ENCODE peak calls at places on chromosomes 5 and 9, in four cellular contexts. J, B, G and Q are unnamed samples.

GRCh38 chr5:163534476-163535172 is 29.2 kb downstream of the MAT2B start:
- DNase-seq in B (no peak), G (no peak), J (no peak), Q (no peak)

GRCh38 chr9:137639303-137640051 is 20.7 kb downstream of the EHMT1 start:
- DNase-seq in J (no peak), G (no peak), B (no peak), Q (no peak)

GRCh38 chr5:98205691-98206461 is 567.6 kb upstream of the RGMB start:
- DNase-seq in J (no peak), B (no peak), G (no peak), Q (peak; percentile 60)

GRCh38 chr9:113919422-113919821 is 43.3 kb downstream of the ZNF618 start:
- DNase-seq in J (no peak), B (no peak), G (no peak), Q (no peak)

GRCh38 chr9:126020836-126021235 is 273.7 kb downstream of the PBX3 start:
- DNase-seq in J (no peak), G (no peak), B (no peak), Q (no peak)

GRCh38 chr5:159210306-159210722 is 961 bp upstream of the RNF145 start:
- DNase-seq in B (no peak), J (no peak), G (peak; percentile 22), Q (no peak)

GRCh38 chr9:130237071-130237470 is 28.5 kb upstream of the HMCN2 start:
- DNase-seq in B (no peak), G (no peak), J (no peak), Q (no peak)

GRCh38 chr5:118891252-118891651 is 97.1 kb downstream of the DTWD2 start:
- DNase-seq in J (no peak), B (no peak), G (no peak), Q (peak; percentile 11)

GRCh38 chr9:126985870-126986498 is 71.4 kb downstream of the RALGPS1 start:
- DNase-seq in J (peak; percentile 42), G (peak; percentile 92), B (peak; percentile 93), Q (peak; percentile 36)

GRCh38 chr9:110217656-110218099 is 9.7 kb upstream of the C9orf152 start:
- DNase-seq in J (no peak), B (peak; percentile 48), G (peak; percentile 74), Q (peak; percentile 15)

GRCh38 chr9:113409883-113410206 is 630 bp downstream of the POLE3 start:
- DNase-seq in J (no peak), G (peak; percentile 13), B (no peak), Q (no peak)

GRCh38 chr5:60519372-60519771 is 180.6 kb downstream of the DEPDC1B start:
- DNase-seq in B (no peak), J (no peak), G (no peak), Q (no peak)

GRCh38 chr5:34053133-34053532 is 10.1 kb upstream of the C1QTNF3 start:
- DNase-seq in G (peak; percentile 59), B (no peak), J (no peak), Q (peak; percentile 57)

GRCh38 chr5:2466966-2467365 is 284.5 kb downstream of the IRX2 start:
- DNase-seq in B (no peak), G (no peak), J (no peak), Q (no peak)

GRCh38 chr9:77616191-77616590 is 31.9 kb downstream of the GNA14 start:
- DNase-seq in G (peak; percentile 20), B (no peak), J (no peak), Q (no peak)

GRCh38 chr5:147093138-147093537 is 141.7 kb upstream of the STK32A start:
- DNase-seq in B (no peak), J (no peak), G (peak; percentile 54), Q (peak; percentile 50)

GRCh38 chr5:4563400-4563799 is 576.7 kb upstream of the ADAMTS16 start:
- DNase-seq in G (no peak), B (no peak), J (no peak), Q (no peak)

GRCh38 chr5:5314626-5315025 is 107.9 kb upstream of the ICE1 start:
- DNase-seq in G (no peak), J (no peak), B (no peak), Q (no peak)

GRCh38 chr5:1444361-1445189 is 665 bp downstream of the SLC6A3 start:
- DNase-seq in G (no peak), J (no peak), B (no peak), Q (no peak)

GRCh38 chr5:91281409-91281808 is 101.7 kb downstream of the ARRDC3 start:
- DNase-seq in J (no peak), G (peak; percentile 88), B (peak; percentile 34), Q (peak; percentile 83)

GRCh38 chr5:34682926-34683623 is 26.9 kb downstream of the RAI14 start:
- DNase-seq in J (peak; percentile 80), B (peak; percentile 16), G (peak; percentile 51), Q (peak; percentile 48)

GRCh38 chr5:167578977-167579700 is 712.3 kb upstream of the WWC1 start:
- DNase-seq in J (no peak), B (no peak), G (peak; percentile 47), Q (peak; percentile 75)

GRCh38 chr9:14326264-14326826 is 12.4 kb upstream of the NFIB start:
- DNase-seq in J (no peak), B (no peak), G (peak; percentile 55), Q (peak; percentile 63)

GRCh38 chr9:91159664-91160121 is 202.0 kb downstream of the AUH start:
- DNase-seq in B (no peak), G (peak; percentile 39), J (peak; percentile 49), Q (no peak)

GRCh38 chr9:119284587-119285337 is 84.5 kb downstream of the BRINP1 start:
- DNase-seq in J (no peak), B (no peak), G (no peak), Q (no peak)

DNA sequence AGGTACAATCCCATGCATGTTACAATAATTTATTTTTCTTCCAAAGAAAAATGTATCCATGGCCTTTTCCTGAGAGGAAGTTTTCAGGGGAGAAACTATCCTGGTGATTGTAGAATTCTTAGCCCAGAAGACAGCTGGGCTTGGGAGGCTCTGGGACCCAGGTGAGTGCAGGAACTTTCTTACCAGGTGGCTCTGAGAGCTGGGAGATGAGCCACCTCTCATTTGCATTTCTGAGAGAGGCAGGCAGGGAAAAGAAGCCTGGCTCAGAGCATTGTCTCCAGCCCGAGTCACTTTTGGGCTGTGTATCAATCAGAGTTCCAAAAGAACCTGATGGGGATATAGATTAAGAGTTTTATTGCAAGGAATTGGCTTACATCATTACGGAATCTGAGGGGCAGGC is 52.7 kb downstream of the ALG2 start:
- DNase-seq in J (no peak), B (no peak), G (no peak), Q (no peak)
- H3K4me3 ChIP-seq in J (no peak overlapping the region), B (no peak overlapping the region), G (no peak overlapping the region), Q (no peak overlapping the region)

GRCh38 chr5:181189363-181189961 is 15.5 kb downstream of the TRIM7 start:
- DNase-seq in B (no peak), J (peak; percentile 35), G (peak; percentile 39), Q (no peak)
- H3K4me3 ChIP-seq in B (peak overlapping the region; percentile 39), J (peak overlapping the region; percentile 82), G (peak overlapping the region; percentile 87), Q (peak overlapping the region; percentile 93)

GRCh38 chr5:108521841-108522506 is 140.1 kb upstream of the FBXL17 start:
- DNase-seq in J (no peak), G (peak; percentile 78), B (peak; percentile 52), Q (peak; percentile 7)
- H3K4me3 ChIP-seq in J (no peak overlapping the region), G (no peak overlapping the region), B (no peak overlapping the region), Q (no peak overlapping the region)

GRCh38 chr5:170339780-170340167 is 42.2 kb upstream of the LCP2 start:
- DNase-seq in G (no peak), B (no peak), J (no peak), Q (no peak)

GRCh38 chr5:170336065-170336464 is 38.5 kb upstream of the LCP2 start:
- DNase-seq in G (no peak), J (no peak), B (no peak), Q (no peak)

GRCh38 chr5:170338272-170338671 is 40.7 kb upstream of the LCP2 start:
- DNase-seq in J (no peak), B (no peak), G (no peak), Q (no peak)

GRCh38 chr5:170338933-170339779 is 41.6 kb upstream of the LCP2 start:
- DNase-seq in G (no peak), B (peak; percentile 13), J (no peak), Q (no peak)

DNA sequence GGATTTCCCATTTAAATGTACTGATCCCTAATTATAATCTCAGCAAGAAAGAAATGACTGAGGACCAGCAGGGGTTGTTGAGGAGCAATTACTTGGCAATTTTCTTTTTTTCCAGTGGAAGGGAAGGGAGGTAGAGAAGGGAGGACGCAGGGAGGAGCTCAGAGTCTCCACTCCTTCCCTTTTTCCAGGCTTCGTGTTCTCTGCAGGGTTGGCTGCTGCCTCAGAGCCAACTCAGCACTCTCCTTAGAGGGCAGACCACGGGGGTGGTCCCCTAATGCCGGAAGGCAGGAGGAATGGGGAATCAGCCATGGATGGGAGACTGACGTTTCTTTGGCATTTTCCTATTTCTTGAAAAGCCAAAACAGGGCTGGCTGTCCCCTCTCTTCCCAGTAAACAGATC is 39.5 kb upstream of the LCP2 start:
- DNase-seq in J (no peak), B (no peak), G (no peak), Q (no peak)
- H3K4me3 ChIP-seq in J (no peak overlapping the region), B (no peak overlapping the region), G (no peak overlapping the region), Q (no peak overlapping the region)

GRCh38 chr5:150851039-150851438 is 4.7 kb downstream of the IRGM start:
- DNase-seq in B (no peak), J (no peak), G (no peak), Q (no peak)

GRCh38 chr5:150848271-150848670 is 1.9 kb downstream of the IRGM start:
- DNase-seq in B (no peak), J (no peak), G (no peak), Q (no peak)

DNA sequence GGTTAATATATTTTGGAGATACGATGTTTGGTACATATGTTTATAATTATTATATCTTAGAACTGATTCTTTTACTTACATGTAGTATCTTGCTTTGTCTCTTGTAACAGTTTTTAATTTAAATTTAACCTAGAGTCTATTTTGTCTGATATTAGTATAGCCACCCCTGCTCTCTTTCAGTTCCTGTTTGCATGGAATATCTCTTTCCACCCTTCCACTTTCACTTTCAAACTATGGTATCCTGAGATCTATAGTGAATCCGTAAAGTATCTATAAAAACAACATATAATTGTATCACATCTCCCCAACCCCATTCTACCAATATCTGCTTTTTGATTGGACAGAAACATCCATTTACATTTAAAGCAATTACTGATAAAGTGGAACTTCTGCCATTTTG is 7.2 kb downstream of the IRGM start:
- DNase-seq in G (no peak), J (no peak), B (no peak), Q (no peak)
- H3K4me3 ChIP-seq in G (no peak overlapping the region), J (no peak overlapping the region), B (no peak overlapping the region), Q (no peak overlapping the region)